ENCODE peak calls at places on chromosomes 6 and 20, in eight cellular contexts. V is GM23338; K is heart left ventricle; G is CD4-positive, CD25-positive, alpha-beta regulatory T cell; X is OCI-LY7; Z is psoas muscle; O is esophagus squamous epithelium; S is neural progenitor cell. C is an unnamed sample.

GRCh38 chr20:24194133-24194532 is 205.6 kb upstream of the GGTLC1 start:
- DNase-seq in V (no peak), K (no peak), G (no peak), X (no peak), Z (no peak), O (no peak), S (no peak), C (no peak)

GRCh38 chr20:1185781-1186334 is 1.1 kb upstream of the TMEM74B start:
- DNase-seq in V (peak; percentile 81), K (no peak), G (peak; percentile 20), X (peak; percentile 45), Z (peak; percentile 50), O (no peak), S (peak; percentile 83), C (peak; percentile 28)

GRCh38 chr6:7137335-7138106 is 29.8 kb downstream of the RREB1 start:
- DNase-seq in V (peak; percentile 65), K (peak; percentile 72), G (peak; percentile 48), X (peak; percentile 30), Z (peak; percentile 59), O (no peak), S (peak; percentile 48), C (peak; percentile 65)

GRCh38 chr6:41885930-41886329 is 9.2 kb downstream of the USP49 start:
- DNase-seq in V (no peak), K (no peak), G (no peak), X (no peak), Z (no peak), O (no peak), S (no peak), C (no peak)

GRCh38 chr20:13401596-13401995 is 180.5 kb downstream of the ISM1 start:
- DNase-seq in V (no peak), K (no peak), G (no peak), X (no peak), Z (no peak), O (no peak), S (no peak), C (no peak)

GRCh38 chr6:82959385-82959941 is 106.2 kb downstream of the UBE3D start:
- DNase-seq in V (peak; percentile 89), K (no peak), G (no peak), X (no peak), Z (no peak), O (no peak), S (peak; percentile 77), C (no peak)

GRCh38 chr6:81565071-81565470 is 187.4 kb downstream of the TENT5A start:
- DNase-seq in V (no peak), K (no peak), G (no peak), X (no peak), Z (no peak), O (no peak), S (no peak), C (no peak)

GRCh38 chr6:95846652-95847051 is 169.1 kb upstream of the FUT9 start:
- DNase-seq in V (no peak), K (no peak), G (no peak), X (no peak), Z (no peak), O (no peak), S (peak; percentile 1), C (no peak)

GRCh38 chr6:152296648-152297376 is 340.4 kb downstream of the SYNE1 start:
- DNase-seq in V (peak; percentile 13), K (no peak), G (no peak), X (no peak), Z (no peak), O (no peak), S (no peak), C (no peak)

GRCh38 chr6:20922743-20923142 is 388.5 kb downstream of the CDKAL1 start:
- DNase-seq in V (no peak), K (no peak), G (no peak), X (no peak), Z (no peak), O (no peak), S (no peak), C (no peak)

GRCh38 chr20:48791666-48792071 is 36.1 kb downstream of the PREX1 start:
- DNase-seq in V (no peak), K (no peak), G (no peak), X (no peak), Z (no peak), O (no peak), S (no peak), C (no peak)

GRCh38 chr6:40989204-40990179 is 49.5 kb downstream of the UNC5CL start:
- DNase-seq in V (no peak), K (no peak), G (no peak), X (no peak), Z (no peak), O (no peak), S (no peak), C (no peak)

GRCh38 chr6:125789576-125790402 is 971 bp upstream of the NCOA7 start:
- DNase-seq in V (peak; percentile 63), K (no peak), G (peak; percentile 52), X (peak; percentile 68), Z (peak; percentile 57), O (no peak), S (peak; percentile 59), C (peak; percentile 50)
- H3K27ac ChIP-seq in V (peak overlapping the region; percentile 57), K (peak overlapping the region; percentile 95), G (peak overlapping the region; percentile 90), X (peak overlapping the region; percentile 84), Z (peak overlapping the region; percentile 91), O (peak overlapping the region; percentile 96), S (no peak overlapping the region), C (peak overlapping the region; percentile 82)

DNA sequence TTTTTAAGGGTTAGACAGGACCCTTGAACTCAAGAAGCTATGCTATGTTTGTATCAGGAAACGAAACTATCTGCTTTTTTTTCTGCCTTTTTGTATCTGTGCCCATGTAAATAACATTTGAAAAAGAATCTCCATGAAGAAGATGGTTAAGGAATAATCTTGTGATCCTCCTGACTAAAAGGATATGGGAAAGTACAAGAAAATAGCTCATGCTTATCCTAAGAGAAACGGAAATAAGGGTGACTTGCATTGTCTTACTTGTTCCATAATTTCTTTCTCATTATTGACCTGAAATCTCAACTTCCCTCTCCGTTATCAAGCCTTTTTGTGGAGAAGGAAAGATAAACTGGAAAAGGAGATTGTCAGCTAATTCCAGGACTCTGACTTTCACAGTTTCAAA is 5.9 kb upstream of the CFAP206 start:
- DNase-seq in V (no peak), K (no peak), G (no peak), X (no peak), Z (no peak), O (no peak), S (no peak), C (no peak)
- H3K4me1 ChIP-seq in V (no peaks in the 10 kb centered on the region), K (no peaks in the 10 kb centered on the region), G (no peaks in the 10 kb centered on the region), X (peaks cover 5% of the 10 kb centered on the region), Z (no peaks in the 10 kb centered on the region), O (no peaks in the 10 kb centered on the region), S (no peaks in the 10 kb centered on the region), C (no peaks in the 10 kb centered on the region)

DNA sequence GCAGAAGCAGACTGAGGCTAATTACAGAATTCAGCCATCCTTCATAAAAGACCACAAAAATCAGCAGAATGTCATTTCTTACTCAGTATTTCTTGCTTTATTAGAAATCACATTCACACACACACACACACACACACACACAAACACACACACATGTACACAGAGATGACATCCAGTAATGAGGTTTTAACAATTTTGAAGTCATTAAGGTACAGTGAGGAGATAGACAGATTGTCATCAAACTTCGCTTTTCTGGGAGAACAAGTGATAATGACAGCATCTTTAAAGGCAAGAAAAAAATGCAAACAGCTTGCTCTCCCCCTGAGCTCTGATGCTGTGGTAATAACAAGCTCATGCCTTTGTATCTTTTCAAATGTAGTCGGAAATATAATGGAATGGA is 184.4 kb upstream of the RNF217 start:
- DNase-seq in V (no peak), K (no peak), G (no peak), X (no peak), Z (no peak), O (no peak), S (no peak), C (no peak)
- H3K4me3 ChIP-seq in V (no peak overlapping the region), K (no peak overlapping the region), G (no peak overlapping the region), X (no peak overlapping the region), Z (no peak overlapping the region), O (no peak overlapping the region), S (no peak overlapping the region), C (no peak overlapping the region)

DNA sequence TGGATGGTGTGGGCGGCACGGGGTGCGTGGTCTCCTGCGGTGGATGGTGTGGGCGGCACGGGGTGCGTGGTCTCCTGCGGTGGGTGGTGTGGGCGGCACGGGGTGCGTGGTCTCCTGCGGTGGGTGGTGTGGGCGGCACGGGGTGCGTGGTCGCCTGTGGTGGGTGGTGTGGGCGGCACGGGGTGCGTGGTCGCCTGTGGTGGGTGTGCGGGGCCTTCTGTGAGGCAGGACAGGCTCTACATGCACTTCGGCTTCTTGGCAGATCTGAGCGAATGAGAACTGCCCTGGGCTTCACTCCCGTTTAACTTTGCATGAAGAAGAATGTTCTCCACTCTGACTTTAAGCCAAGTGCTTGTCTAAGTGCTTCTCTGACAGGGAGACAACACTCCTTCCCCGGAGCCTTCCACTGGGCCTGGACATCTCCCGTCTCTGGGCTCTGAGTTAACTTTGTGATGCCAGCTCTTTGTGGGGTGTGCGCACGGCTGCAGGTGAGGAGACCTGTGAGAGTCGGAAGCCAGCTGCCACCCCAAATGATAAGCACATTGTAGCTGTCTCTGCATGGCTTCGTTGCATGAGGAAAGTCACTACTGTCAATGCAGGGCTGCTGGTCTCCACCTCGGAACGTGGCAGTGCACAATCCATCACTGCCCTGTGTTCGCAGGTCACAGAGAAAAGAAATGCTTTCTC is 244.8 kb downstream of the DLL1 start:
- DNase-seq in V (no peak), K (no peak), G (no peak), X (no peak), Z (no peak), O (no peak), S (no peak), C (no peak)
- H3K27ac ChIP-seq in V (no peak overlapping the region), K (no peak overlapping the region), G (no peak overlapping the region), X (no peak overlapping the region), Z (no peak overlapping the region), O (peak overlapping the region; percentile 53), S (no peak overlapping the region), C (no peak overlapping the region)

DNA sequence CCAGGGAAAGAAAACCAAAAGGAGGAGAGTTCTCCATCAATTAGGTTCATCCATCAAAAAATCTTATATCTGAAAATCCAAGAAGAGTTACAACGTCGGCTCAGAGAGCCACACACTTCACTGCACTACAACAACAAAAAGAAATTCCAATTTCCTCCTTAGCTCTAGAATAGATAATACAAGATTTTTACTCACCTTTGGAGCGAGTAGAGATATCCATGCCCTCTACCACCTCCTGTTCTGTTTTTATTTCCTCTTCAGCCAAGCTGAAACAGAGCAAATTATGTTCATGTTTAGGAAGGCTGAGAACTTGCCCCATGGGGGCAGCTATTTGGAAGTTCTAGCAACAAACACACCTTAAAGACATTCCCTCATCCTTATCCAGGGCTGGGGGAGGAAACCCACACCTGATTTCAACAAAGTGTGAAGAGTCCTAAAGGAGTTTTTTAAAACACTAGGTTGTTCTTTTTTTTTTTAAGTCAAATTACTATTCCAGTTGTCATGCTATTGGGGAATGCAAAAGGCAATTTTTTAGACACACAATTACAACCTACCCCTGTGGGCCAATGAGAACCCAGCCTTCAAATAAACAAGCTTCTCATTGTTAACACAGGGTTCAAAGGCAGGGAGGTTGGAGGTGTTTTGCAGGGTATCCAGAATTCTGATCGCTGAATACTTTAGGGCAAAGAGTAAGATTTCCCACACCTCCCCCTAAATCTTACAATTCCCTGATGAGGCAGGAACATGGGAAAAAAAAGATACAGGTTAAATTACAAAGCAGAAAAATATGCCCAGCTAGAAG is 8.6 kb downstream of the ZMYND8 start:
- DNase-seq in V (no peak), K (no peak), G (no peak), X (no peak), Z (no peak), O (no peak), S (no peak), C (no peak)
- H3K4me1 ChIP-seq in V (peaks cover 71% of the 10 kb centered on the region), K (peaks cover 67% of the 10 kb centered on the region), G (peaks cover 44% of the 10 kb centered on the region), X (peaks cover 58% of the 10 kb centered on the region), Z (peaks cover 70% of the 10 kb centered on the region), O (peaks cover 44% of the 10 kb centered on the region), S (peaks cover 77% of the 10 kb centered on the region), C (peaks cover 59% of the 10 kb centered on the region)

C was measured in CD4-positive, alpha-beta memory T cell.